ENCODE peak calls at places on chromosome 18, in seven cellular contexts. One of them, this sample, is unnamed.

GRCh38 chr18:27879540-27879939 is 297.4 kb downstream of the CDH2 start:
- DNase-seq in body of pancreas: no peak
- DNase-seq in lung: no peak
- DNase-seq in stomach: no peak
- DNase-seq in CD8-positive, alpha-beta T cell: no peak
- DNase-seq in K562: no peak
- DNase-seq in hepatocyte: no peak
- DNase-seq in this sample: no peak

GRCh38 chr18:37544713-37545112 is 20.9 kb downstream of the CELF4 start:
- DNase-seq in body of pancreas: no peak
- DNase-seq in lung: no peak
- DNase-seq in stomach: no peak
- DNase-seq in CD8-positive, alpha-beta T cell: no peak
- DNase-seq in K562: no peak
- DNase-seq in hepatocyte: no peak
- DNase-seq in this sample: no peak

GRCh38 chr18:49963217-49963616 is 149.9 kb upstream of the ACAA2 start:
- DNase-seq in body of pancreas: no peak
- DNase-seq in lung: no peak
- DNase-seq in stomach: no peak
- DNase-seq in CD8-positive, alpha-beta T cell: no peak
- DNase-seq in K562: no peak
- DNase-seq in hepatocyte: no peak
- DNase-seq in this sample: no peak

GRCh38 chr18:35828591-35828990 is 143.9 kb upstream of the RMP24 start:
- DNase-seq in body of pancreas: no peak
- DNase-seq in lung: no peak
- DNase-seq in stomach: no peak
- DNase-seq in CD8-positive, alpha-beta T cell: no peak
- DNase-seq in K562: no peak
- DNase-seq in hepatocyte: no peak
- DNase-seq in this sample: no peak

GRCh38 chr18:51655327-51655698 is 457.8 kb upstream of the MEX3C start:
- DNase-seq in body of pancreas: no peak
- DNase-seq in lung: no peak
- DNase-seq in stomach: no peak
- DNase-seq in CD8-positive, alpha-beta T cell: no peak
- DNase-seq in K562: no peak
- DNase-seq in hepatocyte: peak; percentile 27
- DNase-seq in this sample: no peak

GRCh38 chr18:60372598-60372997 is at the start of gene MC4R:
- DNase-seq in body of pancreas: no peak
- DNase-seq in lung: no peak
- DNase-seq in stomach: no peak
- DNase-seq in CD8-positive, alpha-beta T cell: no peak
- DNase-seq in K562: no peak
- DNase-seq in hepatocyte: peak; percentile 67
- DNase-seq in this sample: no peak

GRCh38 chr18:76503595-76503994 is 8.6 kb upstream of the ZNF516 start:
- DNase-seq in body of pancreas: no peak
- DNase-seq in lung: no peak
- DNase-seq in stomach: no peak
- DNase-seq in CD8-positive, alpha-beta T cell: no peak
- DNase-seq in K562: no peak
- DNase-seq in hepatocyte: no peak
- DNase-seq in this sample: no peak

GRCh38 chr18:74288041-74288440 is 3.7 kb downstream of the CYB5A start:
- DNase-seq in body of pancreas: no peak
- DNase-seq in lung: peak; percentile 27
- DNase-seq in stomach: no peak
- DNase-seq in CD8-positive, alpha-beta T cell: no peak
- DNase-seq in K562: no peak
- DNase-seq in hepatocyte: no peak
- DNase-seq in this sample: no peak

GRCh38 chr18:26941608-26942007 is 76.1 kb upstream of the AQP4 start:
- DNase-seq in body of pancreas: no peak
- DNase-seq in lung: no peak
- DNase-seq in stomach: no peak
- DNase-seq in CD8-positive, alpha-beta T cell: no peak
- DNase-seq in K562: no peak
- DNase-seq in hepatocyte: no peak
- DNase-seq in this sample: no peak

GRCh38 chr18:21458322-21458721 is 142.2 kb downstream of the ESCO1 start:
- DNase-seq in body of pancreas: no peak
- DNase-seq in lung: no peak
- DNase-seq in stomach: no peak
- DNase-seq in CD8-positive, alpha-beta T cell: no peak
- DNase-seq in K562: no peak
- DNase-seq in hepatocyte: no peak
- DNase-seq in this sample: no peak

GRCh38 chr18:57128229-57128911 is 18.5 kb upstream of the BOD1L2 start:
- DNase-seq in body of pancreas: no peak
- DNase-seq in lung: no peak
- DNase-seq in stomach: no peak
- DNase-seq in CD8-positive, alpha-beta T cell: no peak
- DNase-seq in K562: no peak
- DNase-seq in hepatocyte: no peak
- DNase-seq in this sample: no peak

GRCh38 chr18:57008001-57008686 is 138.7 kb upstream of the BOD1L2 start:
- DNase-seq in body of pancreas: no peak
- DNase-seq in lung: no peak
- DNase-seq in stomach: no peak
- DNase-seq in CD8-positive, alpha-beta T cell: no peak
- DNase-seq in K562: no peak
- DNase-seq in hepatocyte: no peak
- DNase-seq in this sample: no peak

GRCh38 chr18:21513741-21514140 is 86.8 kb downstream of the ESCO1 start:
- DNase-seq in body of pancreas: no peak
- DNase-seq in lung: no peak
- DNase-seq in stomach: no peak
- DNase-seq in CD8-positive, alpha-beta T cell: no peak
- DNase-seq in K562: no peak
- DNase-seq in hepatocyte: no peak
- DNase-seq in this sample: no peak

GRCh38 chr18:58466636-58467205 is 162.2 kb downstream of the ALPK2 start:
- DNase-seq in body of pancreas: no peak
- DNase-seq in lung: no peak
- DNase-seq in stomach: peak; percentile 63
- DNase-seq in CD8-positive, alpha-beta T cell: no peak
- DNase-seq in K562: no peak
- DNase-seq in hepatocyte: no peak
- DNase-seq in this sample: no peak

GRCh38 chr18:67597759-67598158 is 81.2 kb upstream of the DSEL start:
- DNase-seq in body of pancreas: no peak
- DNase-seq in lung: no peak
- DNase-seq in stomach: no peak
- DNase-seq in CD8-positive, alpha-beta T cell: no peak
- DNase-seq in K562: no peak
- DNase-seq in hepatocyte: no peak
- DNase-seq in this sample: no peak

GRCh38 chr18:48073231-48073930 is 142.9 kb upstream of the SMAD2 start:
- DNase-seq in body of pancreas: no peak
- DNase-seq in lung: no peak
- DNase-seq in stomach: no peak
- DNase-seq in CD8-positive, alpha-beta T cell: no peak
- DNase-seq in K562: no peak
- DNase-seq in hepatocyte: no peak
- DNase-seq in this sample: no peak

GRCh38 chr18:48667276-48668254 is 128.7 kb downstream of the CTIF start:
- DNase-seq in body of pancreas: no peak
- DNase-seq in lung: no peak
- DNase-seq in stomach: no peak
- DNase-seq in CD8-positive, alpha-beta T cell: no peak
- DNase-seq in K562: no peak
- DNase-seq in hepatocyte: peak; percentile 39
- DNase-seq in this sample: no peak

GRCh38 chr18:49406863-49407262 is 53.6 kb downstream of the DYM start:
- DNase-seq in body of pancreas: no peak
- DNase-seq in lung: no peak
- DNase-seq in stomach: no peak
- DNase-seq in CD8-positive, alpha-beta T cell: no peak
- DNase-seq in K562: no peak
- DNase-seq in hepatocyte: no peak
- DNase-seq in this sample: no peak

GRCh38 chr18:43271593-43272432 is 5.5 kb downstream of the SYT4 start:
- DNase-seq in body of pancreas: no peak
- DNase-seq in lung: no peak
- DNase-seq in stomach: no peak
- DNase-seq in CD8-positive, alpha-beta T cell: no peak
- DNase-seq in K562: peak; percentile 23
- DNase-seq in hepatocyte: peak; percentile 59
- DNase-seq in this sample: peak; percentile 9

GRCh38 chr18:1513519-1513918 is 608.8 kb downstream of the ADCYAP1 start:
- DNase-seq in body of pancreas: no peak
- DNase-seq in lung: no peak
- DNase-seq in stomach: no peak
- DNase-seq in CD8-positive, alpha-beta T cell: no peak
- DNase-seq in K562: peak; percentile 40
- DNase-seq in hepatocyte: peak; percentile 38
- DNase-seq in this sample: no peak

GRCh38 chr18:21112140-21112473 is 494 bp upstream of the ROCK1 start:
- DNase-seq in body of pancreas: no peak
- DNase-seq in lung: no peak
- DNase-seq in stomach: no peak
- DNase-seq in CD8-positive, alpha-beta T cell: no peak
- DNase-seq in K562: no peak
- DNase-seq in hepatocyte: no peak
- DNase-seq in this sample: peak; percentile 73

DNA sequence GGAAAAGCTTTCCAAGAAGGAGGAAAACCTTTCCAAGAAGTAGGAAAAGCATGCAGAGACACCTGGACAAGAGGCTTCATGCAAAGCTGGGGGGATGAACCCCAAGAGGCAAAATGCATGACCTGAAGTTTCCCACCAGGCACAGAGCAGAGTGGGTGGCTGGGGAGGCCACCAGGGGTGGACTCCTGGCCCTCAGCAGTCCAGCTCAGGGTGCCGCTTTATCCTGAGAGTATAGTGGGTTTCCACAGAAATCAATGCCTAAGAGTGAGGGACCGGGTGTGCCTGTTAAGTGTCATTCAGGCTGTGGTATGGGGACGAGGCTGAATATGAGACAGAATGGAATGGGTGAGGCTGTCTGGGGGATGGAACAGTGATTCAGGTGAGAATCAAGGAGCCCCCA is 25.4 kb upstream of the GNAL start:
- DNase-seq in body of pancreas: no peak
- DNase-seq in lung: no peak
- DNase-seq in stomach: no peak
- DNase-seq in CD8-positive, alpha-beta T cell: no peak
- DNase-seq in K562: no peak
- DNase-seq in hepatocyte: no peak
- DNase-seq in this sample: no peak
- H3K27ac ChIP-seq in body of pancreas: no peak overlapping the region
- H3K27ac ChIP-seq in lung: no peak overlapping the region
- H3K27ac ChIP-seq in stomach: no peak overlapping the region
- H3K27ac ChIP-seq in CD8-positive, alpha-beta T cell: no peak overlapping the region
- H3K27ac ChIP-seq in K562: no peak overlapping the region
- H3K27ac ChIP-seq in hepatocyte: no peak overlapping the region
- H3K27ac ChIP-seq in this sample: no peak overlapping the region

DNA sequence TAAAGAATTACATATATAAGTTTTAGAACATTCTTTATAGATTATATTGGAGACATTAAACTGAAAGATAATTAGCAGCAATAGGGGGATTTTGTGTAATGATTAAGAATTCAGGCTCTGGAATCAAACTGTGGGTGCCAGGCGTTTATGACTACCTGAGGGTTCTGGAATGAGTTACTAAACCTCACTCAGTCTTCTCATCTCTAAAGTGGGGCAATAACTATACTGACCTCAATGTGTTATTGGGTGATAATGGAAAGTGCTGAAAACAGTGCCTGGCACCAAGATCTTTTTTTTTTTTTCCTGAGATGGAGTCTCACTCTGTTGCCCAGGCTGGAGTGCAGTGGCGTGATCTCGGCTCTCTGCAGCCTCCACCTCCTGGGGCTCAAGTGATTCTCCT is 7.2 kb downstream of the SERPINB8 start:
- DNase-seq in body of pancreas: no peak
- DNase-seq in lung: no peak
- DNase-seq in stomach: no peak
- DNase-seq in CD8-positive, alpha-beta T cell: no peak
- DNase-seq in K562: no peak
- DNase-seq in hepatocyte: no peak
- DNase-seq in this sample: no peak
- H3K4me1 ChIP-seq in body of pancreas: peaks cover 12% of the 10 kb centered on the region
- H3K4me1 ChIP-seq in lung: no peaks in the 10 kb centered on the region
- H3K4me1 ChIP-seq in stomach: no peaks in the 10 kb centered on the region
- H3K4me1 ChIP-seq in CD8-positive, alpha-beta T cell: no peaks in the 10 kb centered on the region
- H3K4me1 ChIP-seq in K562: no peaks in the 10 kb centered on the region
- H3K4me1 ChIP-seq in hepatocyte: peaks cover 5% of the 10 kb centered on the region
- H3K4me1 ChIP-seq in this sample: peaks cover 5% of the 10 kb centered on the region

GRCh38 chr18:33804258-33804657 is 226.2 kb downstream of the ASXL3 start:
- DNase-seq in body of pancreas: peak; percentile 16
- DNase-seq in lung: no peak
- DNase-seq in stomach: peak; percentile 40
- DNase-seq in CD8-positive, alpha-beta T cell: no peak
- DNase-seq in K562: no peak
- DNase-seq in hepatocyte: peak; percentile 11
- DNase-seq in this sample: no peak
- H3K4me3 ChIP-seq in body of pancreas: no peak overlapping the region
- H3K4me3 ChIP-seq in lung: no peak overlapping the region
- H3K4me3 ChIP-seq in stomach: no peak overlapping the region
- H3K4me3 ChIP-seq in CD8-positive, alpha-beta T cell: no peak overlapping the region
- H3K4me3 ChIP-seq in K562: no peak overlapping the region
- H3K4me3 ChIP-seq in hepatocyte: no peak overlapping the region
- H3K4me3 ChIP-seq in this sample: no peak overlapping the region

GRCh38 chr18:72452328-72452727 is 91.8 kb downstream of the CBLN2 start:
- DNase-seq in body of pancreas: no peak
- DNase-seq in lung: no peak
- DNase-seq in stomach: no peak
- DNase-seq in CD8-positive, alpha-beta T cell: no peak
- DNase-seq in K562: no peak
- DNase-seq in hepatocyte: no peak
- DNase-seq in this sample: no peak
- H3K27ac ChIP-seq in body of pancreas: no peak overlapping the region
- H3K27ac ChIP-seq in lung: no peak overlapping the region
- H3K27ac ChIP-seq in stomach: no peak overlapping the region
- H3K27ac ChIP-seq in CD8-positive, alpha-beta T cell: no peak overlapping the region
- H3K27ac ChIP-seq in K562: no peak overlapping the region
- H3K27ac ChIP-seq in hepatocyte: no peak overlapping the region
- H3K27ac ChIP-seq in this sample: no peak overlapping the region